ENCODE peak calls at places on chromosomes 6 and 20, in seven cellular contexts. Q, O, K, A, V, L and C are unnamed samples. For H3K4me1, the result is how much of the 10 kb centered on the place peaks cover.

GRCh38 chr6:110356778-110357177 is 1.4 kb downstream of the METTL24 start:
- DNase-seq in Q (no peak), O (no peak), K (no peak), A (no peak), V (no peak), L (no peak), C (peak)

GRCh38 chr6:88164061-88164460 is 2.1 kb downstream of the CNR1 start:
- DNase-seq in Q (no peak), O (no peak), K (no peak), A (no peak), V (no peak), L (no peak), C (no peak)

GRCh38 chr6:149236584-149236983 is 80.9 kb upstream of the TAB2 start:
- DNase-seq in Q (no peak), O (no peak), K (no peak), A (no peak), V (no peak), L (no peak), C (no peak)

GRCh38 chr6:33248643-33248931 is 23.1 kb downstream of the VPS52 start:
- DNase-seq in Q (peak), O (no peak), K (no peak), A (no peak), V (no peak), L (no peak), C (no peak)

GRCh38 chr6:114452785-114453401 is 110.1 kb upstream of the HS3ST5 start:
- DNase-seq in Q (no peak), O (no peak), K (no peak), A (no peak), V (no peak), L (no peak), C (no peak)

GRCh38 chr6:23446394-23447001 is 679.5 kb upstream of the NRSN1 start:
- DNase-seq in Q (peak), O (no peak), K (no peak), A (no peak), V (no peak), L (no peak), C (no peak)

GRCh38 chr6:7050911-7051779 is 56.6 kb upstream of the RREB1 start:
- DNase-seq in Q (peak), O (peak), K (peak), A (peak), V (no peak), L (peak), C (peak)

GRCh38 chr20:31916724-31917123 is 35.1 kb downstream of the PDRG1 start:
- DNase-seq in Q (no peak), O (no peak), K (no peak), A (no peak), V (no peak), L (no peak), C (no peak)

GRCh38 chr6:166424431-166424830 is 41.7 kb upstream of the MPC1 start:
- DNase-seq in Q (no peak), O (no peak), K (no peak), A (no peak), V (no peak), L (no peak), C (no peak)

GRCh38 chr6:154882107-154882506 is 113.0 kb upstream of the TIAM2 start:
- DNase-seq in Q (peak), O (no peak), K (peak), A (no peak), V (no peak), L (no peak), C (no peak)

GRCh38 chr20:1810926-1811620 is 84.1 kb upstream of the SIRPA start:
- DNase-seq in Q (no peak), O (no peak), K (no peak), A (no peak), V (no peak), L (peak), C (no peak)

GRCh38 chr20:23442436-23442835 is 3.0 kb downstream of the CSTL1 start:
- DNase-seq in Q (no peak), O (no peak), K (no peak), A (no peak), V (no peak), L (no peak), C (no peak)

GRCh38 chr6:167341665-167342655 is 17.1 kb downstream of the TTLL2 start:
- DNase-seq in Q (no peak), O (no peak), K (no peak), A (no peak), V (no peak), L (no peak), C (no peak)

GRCh38 chr6:125794342-125795137 is 3.8 kb downstream of the NCOA7 start:
- DNase-seq in Q (peak), O (no peak), K (no peak), A (no peak), V (no peak), L (no peak), C (no peak)
- H3K27ac ChIP-seq in Q (peak), O (peak), K (no peak), A (no peak), V (no peak), L (no peak), C (no peak)

GRCh38 chr6:14194483-14194882 is 76.9 kb downstream of the CD83 start:
- DNase-seq in Q (no peak), O (no peak), K (no peak), A (no peak), V (no peak), L (no peak), C (no peak)

GRCh38 chr6:14190596-14191224 is 73.1 kb downstream of the CD83 start:
- DNase-seq in Q (no peak), O (no peak), K (no peak), A (no peak), V (no peak), L (no peak), C (no peak)

GRCh38 chr6:14189122-14189521 is 71.5 kb downstream of the CD83 start:
- DNase-seq in Q (no peak), O (no peak), K (no peak), A (no peak), V (no peak), L (no peak), C (no peak)

GRCh38 chr6:14193524-14193923 is 76.0 kb downstream of the CD83 start:
- DNase-seq in Q (no peak), O (no peak), K (no peak), A (no peak), V (no peak), L (no peak), C (no peak)

GRCh38 chr6:14192186-14192788 is 74.7 kb downstream of the CD83 start:
- DNase-seq in Q (peak), O (no peak), K (no peak), A (no peak), V (no peak), L (no peak), C (no peak)
- TF ChIP-seq CTCF in Q (peak), O (no peak), K (no peak), A (no peak), V (no peak), L (no peak), C (no peak)

DNA sequence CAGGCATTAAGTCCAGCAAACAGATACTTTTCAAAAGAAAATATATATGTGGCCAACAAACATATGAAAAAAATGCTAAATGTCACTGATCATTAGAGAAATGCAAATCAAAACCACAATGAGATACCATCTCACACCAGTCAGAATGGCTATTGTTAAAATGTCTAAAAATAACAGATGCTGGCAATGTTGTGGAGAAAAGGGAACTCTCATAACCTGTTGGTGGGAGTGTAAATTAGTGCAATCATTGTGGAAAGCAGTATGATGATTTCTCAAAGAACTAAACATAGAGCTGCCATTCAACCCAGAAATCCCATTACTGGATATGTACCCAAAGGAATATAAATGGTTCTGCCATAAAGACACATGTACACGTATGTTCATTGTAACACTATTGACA is 20.6 kb downstream of the KCNQ5 start:
- DNase-seq in Q (no peak), O (no peak), K (no peak), A (no peak), V (no peak), L (no peak), C (no peak)
- H3K4me1 ChIP-seq in Q (under half), O (under half), K (under half), A (under half), V (under half), L (under half), C (under half)

GRCh38 chr6:29968130-29968529 is 25.8 kb downstream of the HLA-A start:
- DNase-seq in Q (peak), O (no peak), K (no peak), A (no peak), V (no peak), L (no peak), C (no peak)
- H3K27ac ChIP-seq in Q (peak), O (no peak), K (peak), A (no peak), V (no peak), L (no peak), C (no peak)

DNA sequence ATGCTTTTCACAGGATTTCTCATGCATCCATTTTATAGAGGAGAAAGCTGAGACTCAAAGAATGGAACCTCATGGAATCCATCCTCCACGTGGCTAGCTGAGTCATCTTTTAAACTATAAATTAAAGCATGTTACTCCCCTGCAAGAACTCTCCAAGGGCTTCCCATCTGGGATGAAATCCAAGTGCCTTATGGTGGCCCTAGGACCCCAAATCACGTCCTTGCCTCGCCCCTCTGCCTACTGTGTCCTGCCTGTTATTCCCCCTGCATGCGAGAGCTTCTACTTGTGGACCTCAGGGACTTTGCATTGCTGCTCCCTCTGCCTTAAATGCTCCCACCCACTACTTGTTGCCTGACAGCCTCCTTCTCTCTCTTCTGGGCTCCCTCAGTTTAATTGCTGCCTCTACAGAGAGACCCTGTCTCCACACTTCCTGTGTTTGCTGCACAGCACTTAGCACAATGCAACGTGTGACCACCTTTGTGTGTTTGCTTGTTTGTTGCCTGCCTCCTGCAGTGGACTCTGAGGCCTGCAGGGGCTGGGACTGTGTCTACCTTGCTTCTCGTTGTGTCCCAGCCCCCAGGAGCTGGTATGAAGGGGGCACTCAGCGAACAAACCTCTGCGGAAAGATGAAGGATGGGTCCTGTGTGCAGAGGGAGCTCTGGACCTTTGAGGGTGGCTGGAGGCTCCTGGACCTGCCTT is 39.4 kb downstream of the TOX2 start:
- DNase-seq in Q (peak), O (no peak), K (no peak), A (no peak), V (no peak), L (no peak), C (no peak)
- TF ChIP-seq CTCF in Q (no peak), O (no peak), K (no peak), A (no peak), V (no peak), L (no peak), C (no peak)

GRCh38 chr6:11367638-11368199 is 135.3 kb upstream of the NEDD9 start:
- DNase-seq in Q (no peak), O (no peak), K (no peak), A (no peak), V (no peak), L (no peak), C (no peak)
- H3K4me1 ChIP-seq in Q (under half), O (under half), K (under half), A (half or more), V (under half), L (under half), C (under half)